ENCODE peak calls at places on chromosomes 2 and 18, in four cellular contexts. One of them, this sample, is unnamed.

GRCh38 chr2:68031546-68032160 is 31.2 kb downstream of the C1D start:
- DNase-seq in DND-41: no peak
- DNase-seq in neuronal stem cell: peak; percentile 50
- DNase-seq in adrenal gland: no peak
- DNase-seq in this sample: no peak

GRCh38 chr2:218367415-218368149 is 10.9 kb downstream of the CATIP start:
- DNase-seq in DND-41: no peak
- DNase-seq in neuronal stem cell: peak; percentile 61
- DNase-seq in adrenal gland: peak; percentile 90
- DNase-seq in this sample: peak; percentile 62

GRCh38 chr2:54306561-54306960 is 50.5 kb upstream of the TSPYL6 start:
- DNase-seq in DND-41: no peak
- DNase-seq in neuronal stem cell: no peak
- DNase-seq in adrenal gland: no peak
- DNase-seq in this sample: no peak

GRCh38 chr2:47250576-47251403 is 95.7 kb upstream of the STPG4 start:
- DNase-seq in DND-41: no peak
- DNase-seq in neuronal stem cell: no peak
- DNase-seq in adrenal gland: no peak
- DNase-seq in this sample: peak; percentile 48

GRCh38 chr2:47528874-47529273 is 125.9 kb downstream of the MSH2 start:
- DNase-seq in DND-41: no peak
- DNase-seq in neuronal stem cell: no peak
- DNase-seq in adrenal gland: no peak
- DNase-seq in this sample: no peak

GRCh38 chr2:150063950-150064549 is 423.4 kb downstream of the RND3 start:
- DNase-seq in DND-41: no peak
- DNase-seq in neuronal stem cell: peak; percentile 14
- DNase-seq in adrenal gland: no peak
- DNase-seq in this sample: no peak

GRCh38 chr2:14517731-14518130 is 114.8 kb upstream of the LRATD1 start:
- DNase-seq in DND-41: no peak
- DNase-seq in neuronal stem cell: no peak
- DNase-seq in adrenal gland: no peak
- DNase-seq in this sample: no peak

GRCh38 chr18:8142131-8142711 is 467.0 kb upstream of the RAB12 start:
- DNase-seq in DND-41: no peak
- DNase-seq in neuronal stem cell: no peak
- DNase-seq in adrenal gland: no peak
- DNase-seq in this sample: no peak

GRCh38 chr2:127226520-127227263 is 6.6 kb upstream of the CYP27C1 start:
- DNase-seq in DND-41: no peak
- DNase-seq in neuronal stem cell: no peak
- DNase-seq in adrenal gland: no peak
- DNase-seq in this sample: no peak

GRCh38 chr2:65044097-65044735 is 12.0 kb upstream of the CEP68 start:
- DNase-seq in DND-41: peak; percentile 24
- DNase-seq in neuronal stem cell: no peak
- DNase-seq in adrenal gland: no peak
- DNase-seq in this sample: no peak

GRCh38 chr2:80020061-80020460 is 284.5 kb downstream of the LRRTM1 start:
- DNase-seq in DND-41: no peak
- DNase-seq in neuronal stem cell: no peak
- DNase-seq in adrenal gland: no peak
- DNase-seq in this sample: no peak

GRCh38 chr2:195056001-195056400 is 601.0 kb upstream of the SLC39A10 start:
- DNase-seq in DND-41: no peak
- DNase-seq in neuronal stem cell: no peak
- DNase-seq in adrenal gland: no peak
- DNase-seq in this sample: no peak

DNA sequence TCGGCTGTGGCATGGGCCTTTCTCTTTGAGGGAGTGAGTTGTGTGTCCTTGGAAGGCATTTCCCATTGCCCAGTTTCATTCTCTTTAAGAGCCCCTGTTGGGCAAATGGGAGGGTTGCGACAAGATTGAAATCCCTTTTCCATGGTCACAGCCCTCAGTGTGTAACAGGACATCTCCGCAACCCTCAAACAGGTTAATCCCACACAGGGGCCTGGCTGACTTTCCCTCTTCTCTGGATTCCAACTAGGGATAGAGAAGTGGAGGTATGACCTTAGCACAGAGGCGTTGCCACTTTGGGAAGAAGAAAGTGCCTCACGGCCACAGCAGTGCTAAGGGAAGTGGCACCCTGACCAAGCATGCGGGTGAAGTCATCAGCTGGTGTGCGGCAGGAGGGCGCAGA is 256.6 kb downstream of the GBX2 start:
- DNase-seq in DND-41: no peak
- DNase-seq in neuronal stem cell: no peak
- DNase-seq in adrenal gland: no peak
- DNase-seq in this sample: no peak
- H3K9me3 ChIP-seq in DND-41: peaks cover 9% of the 10 kb centered on the region
- H3K9me3 ChIP-seq in neuronal stem cell: peaks cover 3% of the 10 kb centered on the region
- H3K9me3 ChIP-seq in adrenal gland: no peaks in the 10 kb centered on the region
- H3K9me3 ChIP-seq in this sample: no peaks in the 10 kb centered on the region

GRCh38 chr2:83378921-83379320 is 1080.2 kb downstream of the SUCLG1 start:
- DNase-seq in DND-41: no peak
- DNase-seq in neuronal stem cell: no peak
- DNase-seq in adrenal gland: no peak
- DNase-seq in this sample: no peak
- H3K9me3 ChIP-seq in DND-41: no peaks in the 10 kb centered on the region
- H3K9me3 ChIP-seq in neuronal stem cell: peaks cover 2% of the 10 kb centered on the region
- H3K9me3 ChIP-seq in adrenal gland: no peaks in the 10 kb centered on the region
- H3K9me3 ChIP-seq in this sample: no peaks in the 10 kb centered on the region

DNA sequence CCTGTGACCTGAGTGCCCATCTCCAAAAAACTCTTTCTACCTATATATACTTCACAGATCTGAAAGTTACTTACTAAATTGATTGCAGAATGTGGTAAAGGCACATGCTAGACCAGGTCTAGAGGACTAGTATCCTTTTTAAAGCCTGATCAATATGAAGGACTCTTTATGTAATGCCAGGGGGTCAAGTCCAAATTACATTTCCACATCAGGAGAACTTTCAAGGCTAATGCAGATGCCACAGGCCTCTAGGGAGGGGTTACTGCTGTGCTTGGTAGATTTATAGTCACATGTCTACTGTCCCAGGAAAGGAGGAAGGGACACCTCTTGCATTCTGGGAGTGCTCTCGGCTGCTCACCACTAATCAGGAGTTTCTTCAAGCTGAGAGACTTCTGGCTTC is 118.4 kb upstream of the NOSTRIN start:
- DNase-seq in DND-41: no peak
- DNase-seq in neuronal stem cell: no peak
- DNase-seq in adrenal gland: no peak
- DNase-seq in this sample: no peak
- H3K9me3 ChIP-seq in DND-41: no peaks in the 10 kb centered on the region
- H3K9me3 ChIP-seq in neuronal stem cell: no peaks in the 10 kb centered on the region
- H3K9me3 ChIP-seq in adrenal gland: no peaks in the 10 kb centered on the region
- H3K9me3 ChIP-seq in this sample: no peaks in the 10 kb centered on the region

GRCh38 chr18:14925281-14925709 is 177.3 kb downstream of the ANKRD30B start:
- DNase-seq in DND-41: peak; percentile 21
- DNase-seq in neuronal stem cell: no peak
- DNase-seq in adrenal gland: no peak
- DNase-seq in this sample: no peak
- H3K9me3 ChIP-seq in DND-41: no peaks in the 10 kb centered on the region
- H3K9me3 ChIP-seq in neuronal stem cell: peaks cover 31% of the 10 kb centered on the region
- H3K9me3 ChIP-seq in adrenal gland: no peaks in the 10 kb centered on the region
- H3K9me3 ChIP-seq in this sample: no peaks in the 10 kb centered on the region

GRCh38 chr18:66727991-66728390 is 124.1 kb upstream of the CDH19 start:
- DNase-seq in DND-41: no peak
- DNase-seq in neuronal stem cell: no peak
- DNase-seq in adrenal gland: no peak
- DNase-seq in this sample: no peak
- H3K9me3 ChIP-seq in DND-41: no peaks in the 10 kb centered on the region
- H3K9me3 ChIP-seq in neuronal stem cell: peaks cover 2% of the 10 kb centered on the region
- H3K9me3 ChIP-seq in adrenal gland: no peaks in the 10 kb centered on the region
- H3K9me3 ChIP-seq in this sample: no peaks in the 10 kb centered on the region